ENCODE peak calls at places on chromosomes 2 and 18, in five cellular contexts. D is cardiac fibroblast; N is CD8-positive, alpha-beta memory T cell; E is fibroblast of lung; H is coronary artery. A is an unnamed sample.

GRCh38 chr18:10705291-10705690 is 179.5 kb downstream of the NAPG start:
- DNase-seq in D (no peak), N (no peak), E (no peak), H (no peak), A (no peak)

GRCh38 chr18:79940814-79941472 is 10.5 kb downstream of the SLC66A2 start:
- DNase-seq in D (no peak), N (no peak), E (no peak), H (peak), A (no peak)

GRCh38 chr2:197191177-197191947 is 119.2 kb downstream of the ANKRD44 start:
- DNase-seq in D (peak), N (peak), E (no peak), H (no peak), A (no peak)

GRCh38 chr2:30038419-30038818 is 108.4 kb upstream of the YPEL5 start:
- DNase-seq in D (no peak), N (no peak), E (no peak), H (no peak), A (no peak)

GRCh38 chr2:215410932-215411285 is 25.0 kb downstream of the FN1 start:
- DNase-seq in D (peak), N (no peak), E (peak), H (no peak), A (no peak)

GRCh38 chr2:189585357-189585756 is 4.8 kb upstream of the SLC40A1 start:
- DNase-seq in D (no peak), N (no peak), E (no peak), H (no peak), A (no peak)

GRCh38 chr18:77013777-77014525 is 118.6 kb downstream of the MBP start:
- DNase-seq in D (no peak), N (no peak), E (no peak), H (no peak), A (peak)

GRCh38 chr2:65294701-65295100 is 67.1 kb downstream of the ACTR2 start:
- DNase-seq in D (no peak), N (no peak), E (no peak), H (peak), A (no peak)

GRCh38 chr2:1793001-1793867 is 48.9 kb upstream of the PXDN start:
- DNase-seq in D (no peak), N (no peak), E (no peak), H (peak), A (no peak)

GRCh38 chr2:146931109-146931508 is 913.7 kb upstream of the ACVR2A start:
- DNase-seq in D (no peak), N (no peak), E (no peak), H (no peak), A (no peak)

GRCh38 chr2:169363570-169364150 is 1.3 kb upstream of the LRP2 start:
- DNase-seq in D (peak), N (peak), E (no peak), H (no peak), A (no peak)

GRCh38 chr2:229422005-229422404 is 150.9 kb upstream of the PID1 start:
- DNase-seq in D (no peak), N (no peak), E (no peak), H (no peak), A (no peak)

GRCh38 chr2:155320236-155320635 is 621.7 kb downstream of the KCNJ3 start:
- DNase-seq in D (no peak), N (no peak), E (no peak), H (no peak), A (no peak)

GRCh38 chr2:145410096-145410495 is 890.2 kb upstream of the ZEB2 start:
- DNase-seq in D (no peak), N (no peak), E (no peak), H (no peak), A (no peak)

A was measured in right atrium auricular region.